ENCODE peak calls at places on chromosome 7, in eight cellular contexts. O is HT-29, B is GM19239, P is cardiac fibroblast, L is G401, N is lung microvascular endothelial cell, X is NT2/D1, V is WTC11. T is an unnamed sample.

GRCh38 chr7:81873559-81873958 is 103.7 kb upstream of the HGF start:
- DNase-seq in O (no peak), B (no peak), P (peak), L (no peak), N (no peak), X (no peak), V (no peak), T (no peak)

GRCh38 chr7:134905375-134905774 is 80.9 kb upstream of the AGBL3 start:
- DNase-seq in O (no peak), B (no peak), P (peak), L (no peak), N (peak), X (no peak), V (no peak), T (no peak)

GRCh38 chr7:159056722-159057121 is 87.9 kb downstream of the VIPR2 start:
- DNase-seq in O (peak), B (no peak), P (no peak), L (no peak), N (no peak), X (no peak), V (no peak), T (no peak)

GRCh38 chr7:117085769-117086463 is 132.6 kb downstream of the ST7 start:
- DNase-seq in O (no peak), B (no peak), P (peak), L (no peak), N (no peak), X (no peak), V (no peak), T (no peak)

GRCh38 chr7:142813262-142813661 is 41.6 kb upstream of the EPHB6 start:
- DNase-seq in O (peak), B (no peak), P (peak), L (no peak), N (peak), X (peak), V (peak), T (no peak)

GRCh38 chr7:130566168-130566897 is 74.4 kb downstream of the MEST start:
- DNase-seq in O (no peak), B (no peak), P (peak), L (no peak), N (peak), X (no peak), V (no peak), T (no peak)

GRCh38 chr7:151003572-151003971 is 12.8 kb downstream of the NOS3 start:
- DNase-seq in O (peak), B (no peak), P (no peak), L (no peak), N (peak), X (no peak), V (no peak), T (no peak)

GRCh38 chr7:91771394-91771793 is 109.1 kb downstream of the MTERF1 start:
- DNase-seq in O (no peak), B (no peak), P (no peak), L (no peak), N (no peak), X (no peak), V (no peak), T (no peak)

GRCh38 chr7:140864732-140865131 is 60.0 kb downstream of the BRAF start:
- DNase-seq in O (no peak), B (no peak), P (no peak), L (no peak), N (no peak), X (no peak), V (no peak), T (no peak)

GRCh38 chr7:157669768-157670345 is 333.1 kb downstream of the DNAJB6 start:
- DNase-seq in O (no peak), B (no peak), P (no peak), L (no peak), N (no peak), X (no peak), V (no peak), T (no peak)

GRCh38 chr7:152871005-152871677 is 111.6 kb downstream of the ACTR3B start:
- DNase-seq in O (no peak), B (no peak), P (no peak), L (no peak), N (no peak), X (no peak), V (no peak), T (no peak)

GRCh38 chr7:94654764-94655561 is 970 bp downstream of the SGCE start:
- DNase-seq in O (no peak), B (no peak), P (peak), L (peak), N (peak), X (no peak), V (peak), T (no peak)

GRCh38 chr7:149685455-149685854 is 87.9 kb downstream of the ZNF467 start:
- DNase-seq in O (no peak), B (no peak), P (peak), L (no peak), N (peak), X (no peak), V (no peak), T (no peak)

GRCh38 chr7:151736403-151736909 is 140.5 kb downstream of the PRKAG2 start:
- DNase-seq in O (peak), B (no peak), P (peak), L (peak), N (peak), X (peak), V (no peak), T (no peak)

GRCh38 chr7:66921396-66921917 is 432 bp downstream of the TMEM248 start:
- DNase-seq in O (peak), B (no peak), P (peak), L (peak), N (peak), X (no peak), V (peak), T (peak)

GRCh38 chr7:106050002-106050742 is 61.9 kb downstream of the SYPL1 start:
- DNase-seq in O (peak), B (no peak), P (peak), L (no peak), N (peak), X (peak), V (peak), T (no peak)

GRCh38 chr7:30285531-30286284 is 1.3 kb downstream of the ZNRF2 start:
- DNase-seq in O (peak), B (peak), P (peak), L (peak), N (peak), X (peak), V (peak), T (no peak)

GRCh38 chr7:112266595-112267270 is 60.2 kb downstream of the ZNF277 start:
- DNase-seq in O (no peak), B (no peak), P (peak), L (no peak), N (no peak), X (no peak), V (no peak), T (no peak)

GRCh38 chr7:16900212-16900768 is 18.5 kb upstream of the AGR3 start:
- DNase-seq in O (no peak), B (no peak), P (no peak), L (no peak), N (no peak), X (no peak), V (no peak), T (no peak)

GRCh38 chr7:16367115-16367514 is 54.2 kb downstream of the CRPPA start:
- DNase-seq in O (no peak), B (no peak), P (no peak), L (no peak), N (no peak), X (no peak), V (no peak), T (no peak)

GRCh38 chr7:149670288-149670687 is 103.1 kb downstream of the ZNF467 start:
- DNase-seq in O (no peak), B (no peak), P (peak), L (peak), N (peak), X (no peak), V (no peak), T (no peak)

GRCh38 chr7:32891800-32892520 is 400 bp upstream of the KBTBD2 start:
- DNase-seq in O (peak), B (peak), P (peak), L (peak), N (peak), X (peak), V (peak), T (peak)

GRCh38 chr7:155796381-155797261 is 15.6 kb downstream of the SHH start:
- DNase-seq in O (peak), B (peak), P (peak), L (no peak), N (peak), X (no peak), V (peak), T (peak)